ENCODE peak calls at places on chromosomes 11 and 22, in nine cellular contexts. U is fibroblast of pulmonary artery; G is LoVo; M is GM04504; W is stimulated activated CD8-positive, alpha-beta memory T cell treated with anti-CD3 and anti-CD28 coated beads, Interleukin-4, amount 100 ng/mL, for 1 hour; A is K562; F is mammary epithelial cell; I is astrocyte of the cerebellum; N is neural progenitor cell. X is an unnamed sample.

GRCh38 chr11:63573881-63574855 is 11.0 kb upstream of the PLAAT2 start:
- DNase-seq in U (peak; percentile 89), F (peak; percentile 59), A (peak; percentile 55), N (no peak), M (peak; percentile 28), G (peak; percentile 76), W (no peak), I (peak; percentile 19), X (peak; percentile 72)

GRCh38 chr11:80816966-80817365 is 1376.1 kb upstream of the TENM4 start:
- DNase-seq in N (peak; percentile 61), F (no peak), M (no peak), I (no peak), A (no peak), U (no peak), G (no peak), W (no peak), X (no peak)

GRCh38 chr11:47376543-47377371 is 1.6 kb downstream of the SPI1 start:
- DNase-seq in G (no peak), I (no peak), W (no peak), F (no peak), N (no peak), A (peak; percentile 82), U (no peak), M (no peak), X (no peak)

GRCh38 chr22:40027191-40028097 is 32.7 kb downstream of the FAM83F start:
- DNase-seq in N (peak; percentile 0), I (no peak), M (no peak), F (no peak), W (no peak), A (no peak), G (no peak), U (no peak), X (no peak)

GRCh38 chr11:102111787-102112653 is 1.8 kb downstream of the YAP1 start:
- DNase-seq in F (peak; percentile 93), U (peak; percentile 88), M (peak; percentile 65), A (no peak), W (no peak), N (peak; percentile 60), I (peak; percentile 59), G (peak; percentile 88), X (no peak)

GRCh38 chr11:2664331-2664730 is 35.5 kb downstream of the KCNQ1OT1 start:
- DNase-seq in N (no peak), F (no peak), G (no peak), I (no peak), M (no peak), W (no peak), U (no peak), A (no peak), X (no peak)

GRCh38 chr11:101019870-101020269 is 109.7 kb downstream of the PGR start:
- DNase-seq in G (no peak), W (no peak), M (no peak), U (no peak), A (no peak), N (no peak), I (no peak), F (no peak), X (no peak)

GRCh38 chr11:35145249-35145648 is 6.3 kb downstream of the CD44 start:
- DNase-seq in N (no peak), F (no peak), U (no peak), A (peak; percentile 25), W (no peak), M (no peak), G (no peak), I (no peak), X (no peak)

GRCh38 chr22:17576475-17576874 is 13.2 kb downstream of the SLC25A18 start:
- DNase-seq in N (no peak), W (no peak), I (peak; percentile 99), G (no peak), U (peak; percentile 80), A (no peak), M (peak; percentile 96), F (peak; percentile 99), X (no peak)

GRCh38 chr22:41181349-41182241 is 23.5 kb upstream of the L3MBTL2 start:
- DNase-seq in I (no peak), U (peak; percentile 67), G (peak; percentile 73), M (peak; percentile 55), F (peak; percentile 59), A (no peak), N (no peak), W (no peak), X (no peak)

GRCh38 chr11:68855205-68855978 is 13.7 kb upstream of the CPT1A start:
- DNase-seq in N (peak; percentile 60), F (no peak), M (no peak), A (no peak), I (no peak), U (peak; percentile 63), W (no peak), G (peak; percentile 32), X (no peak)

GRCh38 chr11:102139081-102139498 is 28.8 kb downstream of the YAP1 start:
- DNase-seq in N (no peak), F (peak; percentile 82), M (peak; percentile 57), W (no peak), G (no peak), A (no peak), U (peak; percentile 83), I (peak; percentile 38), X (peak; percentile 57)

GRCh38 chr22:20748820-20749428 is 25.0 kb upstream of the SERPIND1 start:
- DNase-seq in M (no peak), G (no peak), N (no peak), W (no peak), A (no peak), I (peak; percentile 69), F (no peak), U (no peak), X (no peak)

GRCh38 chr11:115919341-115920086 is 415.3 kb upstream of the CADM1 start:
- DNase-seq in U (peak; percentile 7), G (no peak), F (peak; percentile 57), M (no peak), N (no peak), A (no peak), W (no peak), I (no peak), X (no peak)